ENCODE peak calls at places on chromosomes 4 and X, in ten cellular contexts. Y is esophagus muscularis mucosa, S is tibial nerve, X is ovary, R is adrenal gland, G is IMR-90, K is breast epithelium, I is Peyer's patch, Q is stomach, B is K562. U is an unnamed sample. For H3K4me1, the result is how much of the 10 kb centered on the place peaks cover.

GRCh38 chrX:121579016-121579760 is 531.8 kb downstream of the GLUD2 start:
- DNase-seq in Y (no peak), S (no peak), X (no peak), R (peak), G (no peak), K (no peak), I (no peak), Q (no peak), B (peak), U (no peak)

GRCh38 chrX:119647552-119648420 is 41.6 kb upstream of the NKRF start:
- DNase-seq in Y (no peak), S (no peak), X (no peak), R (no peak), G (no peak), K (no peak), I (no peak), Q (no peak), B (no peak), U (no peak)

GRCh38 chr4:87219648-87220093 is 747 bp downstream of the KLHL8 start:
- DNase-seq in Y (no peak), S (no peak), X (no peak), R (peak), G (peak), K (no peak), I (peak), Q (peak), B (peak), U (peak)

GRCh38 chr4:31968842-31969241 is 1248.7 kb downstream of the PCDH7 start:
- DNase-seq in Y (no peak), S (no peak), X (no peak), R (no peak), G (no peak), K (no peak), I (no peak), Q (no peak), B (no peak), U (no peak)

GRCh38 chrX:989959-990510 is 222.4 kb downstream of the CRLF2 start:
- DNase-seq in Y (no peak), S (peak), X (peak), R (peak), G (peak), K (no peak), I (no peak), Q (peak), B (peak), U (peak)

GRCh38 chr4:107202744-107203143 is 166.6 kb upstream of the DKK2 start:
- DNase-seq in Y (no peak), S (no peak), X (no peak), R (no peak), G (no peak), K (no peak), I (no peak), Q (no peak), B (no peak), U (no peak)

GRCh38 chrX:65601530-65602281 is 65.7 kb upstream of the MSN start:
- DNase-seq in Y (no peak), S (peak), X (peak), R (peak), G (peak), K (no peak), I (no peak), Q (peak), B (no peak), U (peak)

GRCh38 chr4:4922441-4922840 is 63.0 kb downstream of the MSX1 start:
- DNase-seq in Y (no peak), S (no peak), X (no peak), R (no peak), G (no peak), K (no peak), I (no peak), Q (no peak), B (no peak), U (no peak)

GRCh38 chrX:9885150-9885549 is 82.0 kb upstream of the CLDN34 start:
- DNase-seq in Y (no peak), S (no peak), X (peak), R (peak), G (peak), K (no peak), I (peak), Q (peak), B (peak), U (peak)

GRCh38 chr4:77710684-77711083 is 105.1 kb downstream of the CXCL13 start:
- DNase-seq in Y (no peak), S (no peak), X (no peak), R (no peak), G (no peak), K (no peak), I (no peak), Q (no peak), B (no peak), U (no peak)

GRCh38 chr4:123446791-123447474 is 50.3 kb downstream of the SPRY1 start:
- DNase-seq in Y (no peak), S (no peak), X (no peak), R (no peak), G (no peak), K (no peak), I (no peak), Q (no peak), B (no peak), U (no peak)

GRCh38 chr4:123449362-123449761 is 52.8 kb downstream of the SPRY1 start:
- DNase-seq in Y (no peak), S (no peak), X (no peak), R (no peak), G (peak), K (no peak), I (no peak), Q (no peak), B (no peak), U (no peak)

GRCh38 chr4:123443401-123444297 is 47.1 kb downstream of the SPRY1 start:
- DNase-seq in Y (no peak), S (no peak), X (no peak), R (no peak), G (peak), K (no peak), I (no peak), Q (no peak), B (no peak), U (no peak)

GRCh38 chr4:123449780-123450179 is 53.2 kb downstream of the SPRY1 start:
- DNase-seq in Y (no peak), S (no peak), X (no peak), R (no peak), G (peak), K (no peak), I (no peak), Q (no peak), B (no peak), U (no peak)

GRCh38 chr4:123444298-123444731 is 47.7 kb downstream of the SPRY1 start:
- DNase-seq in Y (no peak), S (no peak), X (peak), R (peak), G (peak), K (no peak), I (peak), Q (no peak), B (peak), U (no peak)
- H3K27ac ChIP-seq in Y (no peak), S (no peak), X (no peak), R (peak), G (peak), K (peak), I (peak), Q (peak), B (peak), U (peak)

GRCh38 chr4:83331959-83332358 is 2.7 kb downstream of the HPSE start:
- DNase-seq in Y (no peak), S (no peak), X (no peak), R (no peak), G (no peak), K (no peak), I (no peak), Q (no peak), B (no peak), U (no peak)
- H3K4me1 ChIP-seq in Y (under half), S (under half), X (under half), R (under half), G (under half), K (under half), I (under half), Q (under half), B (under half), U (under half)

GRCh38 chr4:10072420-10073017 is 44.1 kb downstream of the WDR1 start:
- DNase-seq in Y (no peak), S (no peak), X (no peak), R (no peak), G (no peak), K (peak), I (no peak), Q (no peak), B (no peak), U (no peak)
- TF ChIP-seq POLR2A in Y (no peak), S (no peak), X (no peak), R (no peak), G (no peak), K (no peak), I (no peak), Q (no peak), B (peak), U (no peak)

GRCh38 chrX:87299563-87300160 is 217.9 kb upstream of the KLHL4 start:
- DNase-seq in Y (no peak), S (no peak), X (no peak), R (no peak), G (peak), K (no peak), I (no peak), Q (no peak), B (peak), U (no peak)
- H3K27ac ChIP-seq in Y (no peak), S (no peak), X (no peak), R (no peak), G (no peak), K (no peak), I (no peak), Q (no peak), B (no peak), U (no peak)

DNA sequence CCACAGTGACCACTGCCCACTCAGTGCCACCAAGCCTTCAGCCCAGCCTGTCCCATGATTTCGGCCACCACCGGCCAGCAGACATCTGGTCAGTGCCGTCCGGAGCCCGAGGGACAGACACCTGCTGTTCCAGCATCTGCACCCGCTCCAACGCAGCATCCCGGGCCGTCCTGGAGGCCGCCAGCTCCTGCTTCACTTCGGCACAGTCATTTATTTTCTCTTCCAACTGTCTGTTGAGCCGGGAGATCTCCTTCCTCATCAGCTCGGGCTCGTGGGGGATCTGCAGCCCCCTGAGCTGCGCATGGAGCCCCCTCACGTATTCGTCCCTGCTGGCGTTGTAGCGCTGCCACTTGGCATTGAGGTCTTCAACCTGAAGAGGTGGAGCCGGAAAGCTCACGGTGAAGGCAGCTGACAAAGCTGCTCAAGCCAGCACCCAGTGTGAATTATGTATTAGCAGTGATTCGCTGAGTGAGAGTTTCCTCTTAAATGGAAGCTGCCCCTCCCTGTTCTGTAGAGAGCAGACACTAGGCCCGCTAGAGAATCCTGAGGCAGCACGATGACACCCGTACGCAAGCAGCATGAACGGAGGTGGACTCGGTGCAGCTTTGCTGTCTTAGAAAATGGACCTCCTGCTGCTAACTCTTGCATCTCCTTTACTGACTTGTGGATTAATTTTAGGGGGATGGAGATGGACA is 11.4 kb downstream of the TNIP2 start:
- DNase-seq in Y (no peak), S (no peak), X (no peak), R (no peak), G (no peak), K (no peak), I (peak), Q (no peak), B (no peak), U (no peak)
- H3K4me1 ChIP-seq in Y (under half), S (under half), X (under half), R (under half), G (under half), K (under half), I (under half), Q (under half), B (under half), U (under half)

GRCh38 chrX:17833954-17834353 is 27.1 kb downstream of the RAI2 start:
- DNase-seq in Y (no peak), S (no peak), X (no peak), R (no peak), G (no peak), K (no peak), I (peak), Q (no peak), B (no peak), U (no peak)
- TF ChIP-seq POLR2A in Y (no peak), S (no peak), X (no peak), R (no peak), G (no peak), K (no peak), I (no peak), Q (no peak), B (no peak), U (no peak)

GRCh38 chr4:151743128-151743854 is 17.5 kb downstream of the GATB start:
- DNase-seq in Y (no peak), S (no peak), X (no peak), R (no peak), G (no peak), K (no peak), I (no peak), Q (no peak), B (no peak), U (no peak)
- H3K27ac ChIP-seq in Y (no peak), S (no peak), X (no peak), R (no peak), G (no peak), K (no peak), I (no peak), Q (no peak), B (no peak), U (no peak)

DNA sequence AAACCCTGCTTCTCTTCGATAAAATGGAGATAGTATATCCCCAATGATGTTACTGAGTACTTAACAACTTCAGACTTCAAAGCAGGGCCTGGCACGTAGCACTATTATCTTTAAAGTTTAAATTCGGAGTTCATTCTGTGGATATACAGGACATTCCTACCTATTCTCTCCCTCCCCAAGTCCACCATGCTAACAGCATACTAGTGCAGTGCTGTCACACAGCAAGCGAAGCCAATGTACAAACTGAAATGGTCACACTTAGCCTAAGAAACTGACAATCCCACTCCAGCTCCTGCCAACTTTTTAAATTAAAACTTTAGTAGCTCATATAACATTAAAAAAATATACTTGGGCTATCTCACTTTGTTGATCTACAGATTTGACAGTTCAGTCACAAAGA is 1.2 kb upstream of the DNAJB14 start:
- DNase-seq in Y (no peak), S (no peak), X (no peak), R (no peak), G (no peak), K (no peak), I (no peak), Q (no peak), B (no peak), U (no peak)
- H3K4me1 ChIP-seq in Y (half or more), S (under half), X (under half), R (under half), G (under half), K (under half), I (under half), Q (under half), B (under half), U (under half)

DNA sequence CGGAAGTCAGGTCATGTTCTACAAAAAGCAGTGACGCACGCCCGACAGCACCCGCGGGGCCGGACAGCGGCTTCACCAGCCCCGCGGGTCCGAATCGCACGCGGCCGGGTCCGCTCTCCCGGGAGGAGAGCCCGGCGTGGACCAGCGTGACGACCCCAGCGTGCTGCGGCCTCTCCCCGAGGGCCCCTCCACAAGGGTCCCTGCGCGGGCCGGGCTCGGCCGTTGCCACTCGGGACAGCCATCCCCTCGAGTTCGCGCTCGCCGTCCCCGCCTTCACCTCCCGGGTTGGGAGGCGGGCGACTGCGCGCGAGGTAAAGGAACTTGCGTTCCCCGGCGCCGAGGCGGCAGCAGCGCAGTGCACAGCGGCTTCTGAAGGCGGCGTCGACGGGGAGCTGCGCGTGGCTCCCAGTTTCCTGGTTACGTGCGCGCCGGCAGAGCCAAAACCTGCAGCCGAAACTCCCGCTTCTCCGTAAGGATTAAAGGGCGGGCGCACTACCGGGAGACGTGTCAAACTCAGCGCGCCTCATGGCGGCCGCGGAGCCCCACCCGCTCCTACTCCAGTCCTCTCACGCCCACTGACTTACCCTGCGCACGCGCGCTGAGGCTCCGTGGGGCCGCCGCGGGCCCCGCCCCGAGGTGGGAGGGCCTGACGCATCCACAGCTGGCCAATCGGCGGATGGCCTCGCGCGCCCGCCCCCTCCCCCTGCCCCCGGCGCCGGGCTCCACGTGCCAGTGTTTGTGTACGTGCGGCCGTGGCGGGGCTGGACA is 416 bp upstream of the LRP2BP start:
- DNase-seq in Y (peak), S (peak), X (peak), R (peak), G (peak), K (peak), I (peak), Q (peak), B (peak), U (peak)
- TF ChIP-seq POLR2A in Y (peak), S (peak), X (peak), R (peak), G (peak), K (peak), I (peak), Q (peak), B (peak), U (no peak)

GRCh38 chr4:53703267-53703655 is 112.0 kb upstream of the LNX1 start:
- DNase-seq in Y (no peak), S (no peak), X (no peak), R (no peak), G (no peak), K (no peak), I (no peak), Q (no peak), B (no peak), U (no peak)
- H3K27ac ChIP-seq in Y (peak), S (no peak), X (no peak), R (peak), G (peak), K (peak), I (peak), Q (peak), B (no peak), U (peak)

U was measured in heart left ventricle.